ENCODE peak calls at places on chromosomes 3 and 15, in ten cellular contexts. E is HCT116, D is IMR-90, G is lower lobe of right lung, M is fibroblast of mammary gland, N is transverse colon, O is progenitor cell of endocrine pancreas, C is HFFc6, Q is AG09309, L is adrenal gland. Y is an unnamed sample.

GRCh38 chr3:160697628-160698382 is 20.8 kb downstream of the ARL14 start:
- DNase-seq in E (no peak), D (peak; percentile 63), G (no peak), M (peak; percentile 67), N (no peak), O (no peak), C (peak; percentile 85), Q (peak; percentile 77), L (no peak), Y (no peak)

GRCh38 chr15:41585140-41586047 is 26.4 kb downstream of the TYRO3 start:
- DNase-seq in E (no peak), D (peak; percentile 44), G (peak; percentile 67), M (peak; percentile 59), N (peak; percentile 40), O (peak; percentile 32), C (peak; percentile 66), Q (peak; percentile 10), L (peak; percentile 72), Y (peak; percentile 47)

GRCh38 chr15:77863491-77864105 is 213.9 kb downstream of the TBC1D2B start:
- DNase-seq in E (no peak), D (no peak), G (no peak), M (no peak), N (no peak), O (no peak), C (no peak), Q (no peak), L (no peak), Y (no peak)

GRCh38 chr15:87752250-87752951 is 504.1 kb downstream of the NTRK3 start:
- DNase-seq in E (no peak), D (peak; percentile 93), G (no peak), M (peak; percentile 58), N (no peak), O (no peak), C (peak; percentile 80), Q (peak; percentile 76), L (no peak), Y (no peak)

GRCh38 chr15:80309769-80310384 is 57.9 kb upstream of the CTXND1 start:
- DNase-seq in E (peak; percentile 4), D (peak; percentile 34), G (no peak), M (peak; percentile 44), N (no peak), O (no peak), C (peak; percentile 31), Q (peak; percentile 4), L (no peak), Y (peak; percentile 25)

GRCh38 chr3:194124221-194124620 is 11.7 kb upstream of the HES1 start:
- DNase-seq in E (no peak), D (no peak), G (no peak), M (no peak), N (no peak), O (no peak), C (no peak), Q (no peak), L (no peak), Y (no peak)

GRCh38 chr3:150411971-150412370 is 3.9 kb downstream of the TSC22D2 start:
- DNase-seq in E (no peak), D (peak; percentile 33), G (no peak), M (peak; percentile 58), N (no peak), O (no peak), C (no peak), Q (no peak), L (no peak), Y (no peak)

GRCh38 chr3:17841190-17841828 is 98.9 kb upstream of the TBC1D5 start:
- DNase-seq in E (peak; percentile 45), D (peak; percentile 46), G (peak; percentile 73), M (peak; percentile 59), N (peak; percentile 73), O (peak; percentile 80), C (peak; percentile 50), Q (no peak), L (peak; percentile 83), Y (peak; percentile 96)

GRCh38 chr3:102031834-102032233 is 182.5 kb downstream of the NFKBIZ start:
- DNase-seq in E (no peak), D (no peak), G (no peak), M (no peak), N (no peak), O (no peak), C (no peak), Q (no peak), L (no peak), Y (no peak)

GRCh38 chr15:95247068-95247984 is 1016.0 kb downstream of the MCTP2 start:
- DNase-seq in E (peak; percentile 92), D (peak; percentile 98), G (no peak), M (peak; percentile 96), N (no peak), O (no peak), C (peak; percentile 99), Q (peak; percentile 81), L (no peak), Y (no peak)

GRCh38 chr15:86615816-86616215 is 536.1 kb downstream of the AGBL1 start:
- DNase-seq in E (no peak), D (no peak), G (no peak), M (no peak), N (no peak), O (no peak), C (no peak), Q (no peak), L (no peak), Y (no peak)

GRCh38 chr3:49536875-49537533 is 17.3 kb upstream of the BSN start:
- DNase-seq in E (no peak), D (no peak), G (no peak), M (no peak), N (no peak), O (no peak), C (no peak), Q (no peak), L (no peak), Y (no peak)

DNA sequence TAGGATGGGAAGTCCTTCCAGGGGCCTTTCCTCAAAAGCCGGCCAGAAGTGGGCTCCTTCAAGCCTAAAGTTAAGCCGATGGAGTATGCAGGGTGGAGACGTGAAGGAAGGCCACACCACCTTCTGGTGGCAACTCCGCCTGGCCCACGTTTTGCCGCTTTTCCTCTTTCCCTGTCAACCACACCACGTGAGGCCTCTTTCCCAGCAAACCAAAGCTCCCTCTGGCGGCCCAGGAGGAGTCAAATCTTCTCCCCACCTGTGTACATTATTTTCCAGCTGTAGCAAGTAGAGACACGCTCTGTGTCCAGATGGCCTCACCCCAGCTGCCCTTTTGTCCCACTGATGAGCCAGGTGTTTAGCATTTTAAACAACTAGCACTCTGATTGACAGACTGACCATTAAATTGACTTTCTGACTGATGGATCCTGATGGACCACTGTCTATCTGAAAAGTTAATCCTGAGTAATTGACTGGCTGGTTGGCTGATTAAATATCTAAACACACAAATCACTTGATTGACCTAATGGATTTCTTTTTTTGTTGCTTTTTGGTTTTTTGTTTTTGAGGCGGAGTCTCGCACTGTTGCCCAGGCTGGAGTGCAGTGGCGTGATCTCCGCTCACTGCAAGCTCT is 59.6 kb upstream of the ZBTB38 start:
- DNase-seq in E (peak; percentile 79), D (peak; percentile 34), G (peak; percentile 69), M (peak; percentile 61), N (peak; percentile 39), O (peak; percentile 42), C (no peak), Q (no peak), L (peak; percentile 81), Y (peak; percentile 38)
- TF ChIP-seq CTCF in E (peak; percentile 68), D (peak; percentile 44), G (peak; percentile 46), M (peak; percentile 64), N (peak; percentile 44), O (peak; percentile 71), C (peak; percentile 60), Q (peak; percentile 57), L (peak; percentile 54), Y (peak; percentile 59)

DNA sequence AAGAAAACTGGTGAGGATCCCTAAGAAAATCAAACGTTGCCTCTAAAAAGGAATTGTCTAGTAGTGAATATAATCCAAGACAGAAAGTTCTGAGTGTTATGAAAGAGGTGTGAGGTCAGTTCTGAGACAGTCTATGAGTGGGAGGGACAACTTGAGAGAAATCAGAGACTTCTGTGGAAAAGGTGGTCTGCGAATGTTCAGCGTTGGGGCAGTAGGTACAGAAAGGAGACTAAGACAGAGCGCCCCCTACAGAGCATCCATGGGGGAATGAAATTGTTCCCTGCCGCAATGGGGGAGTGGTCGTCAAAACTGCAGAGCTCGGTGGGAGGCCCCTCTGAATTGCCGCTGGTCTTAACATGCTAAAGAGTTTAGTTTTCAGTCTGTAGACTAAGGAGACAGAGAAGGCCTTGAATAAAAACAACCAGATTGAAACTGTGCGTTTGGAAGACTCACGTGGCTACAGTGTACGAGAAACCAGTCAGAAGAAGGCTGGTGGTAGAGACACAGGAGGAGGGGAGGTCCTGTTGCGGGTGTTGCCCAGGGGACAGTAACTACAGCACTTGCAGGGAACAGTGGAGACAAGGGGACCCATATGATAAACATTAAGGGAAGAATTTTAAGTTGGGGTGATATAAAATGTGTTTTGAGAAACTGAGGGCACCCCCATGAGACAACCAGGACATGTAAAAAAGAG is 6.9 kb downstream of the TNIK start:
- DNase-seq in E (no peak), D (no peak), G (no peak), M (peak; percentile 2), N (no peak), O (no peak), C (no peak), Q (no peak), L (no peak), Y (peak; percentile 54)
- TF ChIP-seq CTCF in E (peak; percentile 59), D (peak; percentile 23), G (no peak), M (no peak), N (no peak), O (peak; percentile 50), C (peak; percentile 62), Q (peak; percentile 11), L (no peak), Y (peak; percentile 51)

DNA sequence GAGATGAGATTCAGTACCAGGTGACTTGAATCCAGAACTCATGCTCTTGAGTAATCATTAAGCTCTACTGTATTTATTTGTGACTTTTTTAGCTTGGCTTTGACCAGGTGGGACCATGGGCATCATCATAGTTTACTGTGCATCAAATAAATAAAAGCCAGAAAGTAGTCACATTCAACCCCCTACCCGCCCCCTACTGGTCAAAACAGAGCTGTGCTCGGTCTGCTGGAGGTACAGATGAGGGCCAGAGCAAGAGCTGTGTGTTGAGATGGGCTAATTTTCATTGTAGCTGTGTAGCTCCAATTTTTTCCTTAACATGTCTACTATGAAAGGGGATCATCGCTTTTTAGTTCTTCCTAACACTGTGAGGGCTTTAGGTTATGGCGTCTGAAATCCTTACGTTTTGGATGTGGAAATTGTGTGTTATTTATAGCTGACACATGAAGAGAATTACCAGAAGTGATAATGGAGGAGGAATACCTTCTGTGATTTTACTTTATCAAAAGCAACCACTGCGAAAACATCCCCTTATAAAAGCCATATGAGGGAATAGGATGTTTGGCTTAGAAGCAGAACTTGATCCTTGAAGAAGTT is 375.1 kb downstream of the PTPRG start:
- DNase-seq in E (no peak), D (peak; percentile 15), G (no peak), M (peak; percentile 32), N (peak; percentile 13), O (no peak), C (peak; percentile 11), Q (no peak), L (no peak), Y (peak; percentile 13)
- TF ChIP-seq CTCF in E (peak; percentile 86), D (peak; percentile 46), G (peak; percentile 39), M (peak; percentile 70), N (peak; percentile 11), O (peak; percentile 56), C (peak; percentile 88), Q (peak; percentile 61), L (no peak), Y (peak; percentile 64)

DNA sequence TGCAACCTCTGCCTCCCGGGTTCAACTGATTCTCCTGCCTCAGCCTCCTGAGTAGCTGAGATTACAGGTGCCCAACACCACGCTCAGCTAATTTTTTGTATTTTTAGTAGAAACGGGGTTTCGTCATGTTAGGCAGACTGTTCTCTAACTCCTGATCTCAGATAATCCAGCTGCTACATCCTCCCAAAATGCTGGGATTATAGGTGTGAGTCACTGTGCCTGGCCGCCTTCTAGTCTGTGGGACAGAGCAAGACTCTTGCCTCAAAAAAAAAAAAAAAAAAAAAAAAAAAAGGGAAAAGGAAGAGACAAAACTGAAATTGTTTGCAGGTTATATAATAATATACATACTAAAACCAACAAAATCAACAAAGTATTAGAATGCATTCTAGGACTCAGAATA is 215.2 kb downstream of the PCCB start:
- DNase-seq in E (no peak), D (peak; percentile 59), G (no peak), M (peak; percentile 46), N (no peak), O (no peak), C (no peak), Q (no peak), L (no peak), Y (no peak)
- TF ChIP-seq CTCF in E (no peak), D (no peak), G (no peak), M (no peak), N (no peak), O (no peak), C (no peak), Q (no peak), L (no peak), Y (no peak)